ENCODE peak calls at places on chromosomes 6 and 20, in five cellular contexts. S is testis, W is ovary, E is AG04450, M is A549. F is an unnamed sample.

GRCh38 chr6:86010915-86011786 is 368.5 kb upstream of the SYNCRIP start:
- DNase-seq in S (no peak), W (no peak), E (no peak), M (no peak), F (peak)

GRCh38 chr6:47000842-47001241 is 41.3 kb downstream of the ADGRF1 start:
- DNase-seq in S (no peak), W (no peak), E (no peak), M (no peak), F (no peak)

GRCh38 chr6:110329729-110330436 is 28.3 kb downstream of the METTL24 start:
- DNase-seq in S (peak), W (peak), E (no peak), M (no peak), F (no peak)

GRCh38 chr20:8874437-8874836 is 194.4 kb upstream of the PLCB4 start:
- DNase-seq in S (no peak), W (no peak), E (no peak), M (no peak), F (no peak)

GRCh38 chr6:63537126-63537958 is 34.9 kb upstream of the LOC128125822 start:
- DNase-seq in S (no peak), W (no peak), E (no peak), M (no peak), F (no peak)

GRCh38 chr6:33314943-33315752 is 1.3 kb upstream of the TAPBP start:
- DNase-seq in S (peak), W (peak), E (no peak), M (peak), F (no peak)

GRCh38 chr6:70234561-70235236 is 68.2 kb downstream of the COL9A1 start:
- DNase-seq in S (no peak), W (no peak), E (no peak), M (no peak), F (no peak)

GRCh38 chr6:143677891-143678737 is at the start of gene PHACTR2:
- DNase-seq in S (peak), W (peak), E (no peak), M (peak), F (peak)

GRCh38 chr6:366389-366788 is 25.2 kb upstream of the IRF4 start:
- DNase-seq in S (no peak), W (no peak), E (no peak), M (no peak), F (no peak)

GRCh38 chr6:366972-367794 is 24.4 kb upstream of the IRF4 start:
- DNase-seq in S (no peak), W (no peak), E (no peak), M (no peak), F (no peak)

GRCh38 chr6:365835-366234 is 25.7 kb upstream of the IRF4 start:
- DNase-seq in S (no peak), W (no peak), E (no peak), M (no peak), F (no peak)

GRCh38 chr6:369559-370431 is 21.8 kb upstream of the IRF4 start:
- DNase-seq in S (no peak), W (no peak), E (no peak), M (no peak), F (no peak)

DNA sequence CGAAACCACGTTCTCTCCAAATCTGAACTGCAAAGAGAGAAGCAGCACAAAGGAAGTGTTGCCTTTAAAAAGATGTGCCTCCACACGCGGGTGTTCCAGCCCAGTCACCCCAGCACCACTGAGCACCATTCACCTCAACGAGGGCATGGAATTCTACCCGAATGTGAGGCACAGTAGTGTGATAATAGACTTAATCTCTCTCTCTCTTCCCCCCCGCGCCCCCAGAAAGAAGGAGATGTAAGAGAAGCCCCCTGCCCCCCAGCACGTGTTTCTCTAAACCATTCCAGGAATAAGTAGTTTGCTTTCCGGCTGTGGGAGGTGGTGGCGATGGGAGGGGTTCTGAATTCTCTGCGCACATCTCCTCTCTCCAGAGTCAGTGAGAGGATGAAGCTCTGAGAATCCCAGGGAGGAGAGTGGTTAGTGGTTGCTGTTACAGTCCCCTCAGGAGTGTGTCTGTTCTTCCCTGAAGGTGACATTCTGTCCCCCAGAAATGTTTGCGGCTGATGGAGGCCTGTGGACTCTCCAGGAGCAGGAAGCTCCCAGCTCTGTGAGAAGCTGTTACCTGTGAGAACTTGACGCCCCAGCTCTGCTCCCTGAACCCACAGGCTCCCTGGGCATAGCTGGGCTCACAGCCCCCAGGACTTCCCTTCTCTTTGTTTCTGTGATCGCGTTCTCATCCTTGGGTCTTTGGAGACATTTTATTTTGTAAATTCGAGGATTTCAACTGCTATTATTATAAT is 23.5 kb upstream of the IRF4 start:
- DNase-seq in S (no peak), W (no peak), E (no peak), M (no peak), F (no peak)
- H3K27ac ChIP-seq in S (no peak), W (no peak), E (no peak), M (no peak), F (no peak)

GRCh38 chr20:63837134-63837429 is 6.0 kb upstream of the ZBTB46 start:
- DNase-seq in S (no peak), W (no peak), E (no peak), M (no peak), F (no peak)

GRCh38 chr20:63836335-63837133 is 5.5 kb upstream of the ZBTB46 start:
- DNase-seq in S (no peak), W (no peak), E (no peak), M (no peak), F (no peak)

GRCh38 chr20:63833776-63834544 is 2.9 kb upstream of the ZBTB46 start:
- DNase-seq in S (no peak), W (peak), E (peak), M (no peak), F (no peak)

GRCh38 chr20:63834545-63834880 is 3.4 kb upstream of the ZBTB46 start:
- DNase-seq in S (no peak), W (peak), E (no peak), M (no peak), F (no peak)

DNA sequence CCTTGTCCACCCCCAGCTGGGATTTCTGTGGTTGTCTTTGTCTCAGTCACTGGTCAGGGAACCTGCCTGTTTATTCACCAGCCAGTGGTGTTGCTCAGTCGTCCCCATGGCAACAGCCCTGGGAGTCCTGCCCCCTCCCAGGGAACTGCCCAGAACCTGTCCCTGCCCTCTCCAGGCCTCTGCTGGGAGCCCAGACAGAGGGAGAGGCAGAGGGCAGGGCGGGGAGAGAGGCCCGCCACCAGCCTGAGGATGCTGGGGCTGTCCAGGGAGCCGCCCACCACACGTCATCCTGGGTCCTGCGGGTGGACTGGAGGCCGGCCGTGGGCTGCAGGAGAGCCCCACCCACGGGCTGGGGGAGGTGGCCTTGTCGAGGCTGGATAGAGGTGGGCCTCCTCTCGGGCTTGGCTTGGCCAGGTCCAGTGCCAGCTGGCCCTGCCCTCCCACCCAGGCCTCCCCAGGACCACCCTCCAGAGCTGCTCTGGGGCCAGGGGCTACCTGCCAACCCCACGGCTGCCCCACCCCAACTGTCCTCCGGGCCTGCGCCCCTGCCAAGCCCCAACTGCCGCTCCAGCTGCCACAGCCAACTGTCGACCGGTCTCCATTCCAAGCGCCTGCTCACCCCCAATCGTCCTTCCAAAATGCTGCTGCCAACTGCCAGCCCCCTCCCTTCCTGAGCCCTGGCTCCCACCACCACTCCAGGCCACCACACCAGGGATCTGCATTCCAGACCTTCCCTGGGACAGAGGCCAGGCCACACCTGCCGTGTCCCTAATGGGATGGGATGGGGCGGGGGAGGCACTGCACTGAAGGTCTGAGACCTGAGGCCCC is 4.2 kb upstream of the ZBTB46 start:
- DNase-seq in S (peak), W (peak), E (peak), M (peak), F (peak)
- H3K27ac ChIP-seq in S (peak), W (peak), E (peak), M (peak), F (peak)

DNA sequence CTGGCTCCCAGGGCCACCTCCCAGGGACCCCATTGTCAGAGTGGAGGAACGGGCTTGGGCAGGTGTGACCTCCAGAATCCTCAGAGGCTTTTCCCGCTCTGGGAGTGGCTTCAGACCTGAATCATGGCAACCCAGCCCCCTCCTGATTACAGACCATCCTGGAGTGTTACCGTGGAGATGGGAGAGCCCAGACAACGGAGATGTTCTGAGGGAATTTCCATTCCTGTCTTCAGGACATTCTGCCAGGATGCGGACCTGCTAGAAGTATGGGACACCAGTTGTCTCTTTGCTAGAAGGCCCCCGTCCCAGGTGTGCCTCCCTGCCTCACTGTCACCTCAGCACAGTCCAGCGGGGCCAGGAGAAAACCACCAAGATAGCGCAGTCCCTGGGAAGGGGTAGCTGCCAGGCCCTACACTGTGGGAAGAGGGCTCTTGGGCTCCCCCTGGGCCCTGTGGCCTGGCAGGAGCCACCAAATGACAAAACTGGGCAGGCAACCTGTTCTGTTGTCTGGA is 109.9 kb downstream of the PSMB1 start:
- DNase-seq in S (no peak), W (no peak), E (no peak), M (no peak), F (no peak)
- H3K27ac ChIP-seq in S (no peak), W (no peak), E (no peak), M (no peak), F (no peak)

GRCh38 chr6:121520337-121521163 is 85.1 kb downstream of the GJA1 start:
- DNase-seq in S (no peak), W (no peak), E (peak), M (peak), F (no peak)
- H3K27ac ChIP-seq in S (no peak), W (no peak), E (peak), M (peak), F (peak)

GRCh38 chr6:111794300-111794699 is 79.0 kb downstream of the FYN start:
- DNase-seq in S (no peak), W (no peak), E (no peak), M (no peak), F (no peak)

GRCh38 chr6:111795558-111795957 is 77.7 kb downstream of the FYN start:
- DNase-seq in S (no peak), W (no peak), E (no peak), M (no peak), F (no peak)

GRCh38 chr6:111793711-111794111 is 79.5 kb downstream of the FYN start:
- DNase-seq in S (no peak), W (no peak), E (no peak), M (no peak), F (no peak)

GRCh38 chr6:111796310-111796918 is 76.8 kb downstream of the FYN start:
- DNase-seq in S (no peak), W (no peak), E (no peak), M (no peak), F (no peak)

DNA sequence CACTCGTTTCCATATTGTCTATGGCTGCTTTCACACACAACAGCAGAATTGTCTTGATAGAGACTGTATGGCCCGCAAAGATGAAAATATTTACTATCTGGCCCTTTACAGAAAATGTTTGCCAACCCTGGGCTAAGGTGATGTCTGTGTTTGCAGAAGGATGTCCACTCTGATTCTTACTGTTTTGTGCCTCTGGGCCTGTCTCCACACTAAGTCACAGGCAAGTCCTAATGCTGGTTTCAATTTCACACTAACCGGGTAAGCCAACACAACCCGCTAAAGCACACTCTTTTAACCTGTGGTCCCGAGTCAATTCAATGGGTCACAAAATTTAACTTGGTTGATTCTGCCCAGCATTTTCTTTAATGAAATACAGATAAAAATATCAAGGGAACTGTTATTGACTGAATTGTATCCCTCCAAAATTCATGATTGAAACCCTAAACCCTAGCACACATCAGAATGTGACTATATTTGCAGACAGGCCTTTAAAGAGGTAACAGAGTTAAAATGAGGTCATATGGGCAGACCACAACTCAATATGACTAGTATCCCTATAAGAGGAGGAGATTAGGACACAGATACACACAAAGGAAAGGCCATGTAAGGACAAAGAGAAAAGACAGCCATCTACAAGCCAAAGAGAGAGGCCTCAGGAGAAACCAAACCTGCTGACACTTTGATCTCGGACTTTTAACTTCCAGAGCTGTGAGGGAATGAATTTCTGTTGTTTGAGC is 78.4 kb downstream of the FYN start:
- DNase-seq in S (no peak), W (no peak), E (no peak), M (no peak), F (no peak)
- H3K27ac ChIP-seq in S (no peak), W (no peak), E (no peak), M (no peak), F (no peak)